ENCODE peak calls at places on chromosomes 7 and 10, in eight cellular contexts. One of them, this sample, is unnamed.

GRCh38 chr10:121516483-121516882 is 81.8 kb downstream of the FGFR2 start:
- DNase-seq in pancreas: no peak
- DNase-seq in chondrocyte: no peak
- DNase-seq in left ventricle myocardium inferior: no peak
- DNase-seq in H9: no peak
- DNase-seq in A549: no peak
- DNase-seq in RWPE1: no peak
- DNase-seq in WERI-Rb-1: no peak
- DNase-seq in this sample: no peak

GRCh38 chr7:6273380-6273837 is 985 bp upstream of the CYTH3 start:
- DNase-seq in pancreas: no peak
- DNase-seq in chondrocyte: no peak
- DNase-seq in left ventricle myocardium inferior: no peak
- DNase-seq in H9: no peak
- DNase-seq in A549: no peak
- DNase-seq in RWPE1: no peak
- DNase-seq in WERI-Rb-1: no peak
- DNase-seq in this sample: no peak

GRCh38 chr7:81776972-81777371 is 7.1 kb upstream of the HGF start:
- DNase-seq in pancreas: no peak
- DNase-seq in chondrocyte: no peak
- DNase-seq in left ventricle myocardium inferior: no peak
- DNase-seq in H9: no peak
- DNase-seq in A549: no peak
- DNase-seq in RWPE1: no peak
- DNase-seq in WERI-Rb-1: no peak
- DNase-seq in this sample: no peak

GRCh38 chr10:82938331-82938730 is 1063.3 kb downstream of the NRG3 start:
- DNase-seq in pancreas: no peak
- DNase-seq in chondrocyte: no peak
- DNase-seq in left ventricle myocardium inferior: no peak
- DNase-seq in H9: no peak
- DNase-seq in A549: no peak
- DNase-seq in RWPE1: no peak
- DNase-seq in WERI-Rb-1: no peak
- DNase-seq in this sample: no peak

GRCh38 chr7:676972-677385 is 49.5 kb upstream of the DNAAF5 start:
- DNase-seq in pancreas: no peak
- DNase-seq in chondrocyte: peak; percentile 66
- DNase-seq in left ventricle myocardium inferior: no peak
- DNase-seq in H9: no peak
- DNase-seq in A549: no peak
- DNase-seq in RWPE1: no peak
- DNase-seq in WERI-Rb-1: no peak
- DNase-seq in this sample: no peak

GRCh38 chr10:124657806-124658205 is 86.4 kb downstream of the FAM53B start:
- DNase-seq in pancreas: peak; percentile 15
- DNase-seq in chondrocyte: no peak
- DNase-seq in left ventricle myocardium inferior: no peak
- DNase-seq in H9: no peak
- DNase-seq in A549: no peak
- DNase-seq in RWPE1: no peak
- DNase-seq in WERI-Rb-1: no peak
- DNase-seq in this sample: no peak

GRCh38 chr10:74078037-74078436 is 72.6 kb downstream of the AP3M1 start:
- DNase-seq in pancreas: no peak
- DNase-seq in chondrocyte: no peak
- DNase-seq in left ventricle myocardium inferior: no peak
- DNase-seq in H9: no peak
- DNase-seq in A549: peak; percentile 45
- DNase-seq in RWPE1: no peak
- DNase-seq in WERI-Rb-1: no peak
- DNase-seq in this sample: peak; percentile 65

GRCh38 chr7:101567231-101567630 is 61.9 kb downstream of the MYL10 start:
- DNase-seq in pancreas: no peak
- DNase-seq in chondrocyte: peak; percentile 22
- DNase-seq in left ventricle myocardium inferior: no peak
- DNase-seq in H9: peak; percentile 31
- DNase-seq in A549: no peak
- DNase-seq in RWPE1: no peak
- DNase-seq in WERI-Rb-1: no peak
- DNase-seq in this sample: no peak

GRCh38 chr7:134905375-134905774 is 80.9 kb upstream of the AGBL3 start:
- DNase-seq in pancreas: no peak
- DNase-seq in chondrocyte: no peak
- DNase-seq in left ventricle myocardium inferior: peak; percentile 31
- DNase-seq in H9: no peak
- DNase-seq in A549: no peak
- DNase-seq in RWPE1: no peak
- DNase-seq in WERI-Rb-1: no peak
- DNase-seq in this sample: no peak

DNA sequence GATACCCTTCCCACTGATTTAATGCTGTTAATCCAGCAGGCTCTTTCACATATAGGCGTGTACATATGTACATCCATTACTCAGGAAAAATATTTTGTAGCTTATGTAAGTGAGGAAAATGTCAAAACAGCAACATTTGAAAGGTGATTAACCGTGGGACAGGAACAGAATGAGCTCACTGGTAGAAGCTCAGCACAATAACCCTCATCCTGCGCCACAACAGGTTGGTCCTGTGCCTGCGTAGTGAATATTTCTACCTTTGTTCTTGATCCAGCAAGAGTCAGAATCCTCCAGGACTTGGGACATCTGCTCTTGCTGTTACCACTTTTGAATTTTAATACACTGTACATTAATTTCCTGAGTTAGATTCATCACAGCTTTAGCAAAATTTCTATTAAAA is 359.4 kb downstream of the THSD7A start:
- DNase-seq in pancreas: no peak
- DNase-seq in chondrocyte: no peak
- DNase-seq in left ventricle myocardium inferior: no peak
- DNase-seq in H9: no peak
- DNase-seq in A549: no peak
- DNase-seq in RWPE1: no peak
- DNase-seq in WERI-Rb-1: no peak
- DNase-seq in this sample: no peak
- TF ChIP-seq CTCF in pancreas: no peak
- TF ChIP-seq CTCF in chondrocyte: no peak
- TF ChIP-seq CTCF in left ventricle myocardium inferior: no peak
- TF ChIP-seq CTCF in H9: no peak
- TF ChIP-seq CTCF in A549: no peak
- TF ChIP-seq CTCF in RWPE1: no peak
- TF ChIP-seq CTCF in WERI-Rb-1: no peak
- TF ChIP-seq CTCF in this sample: no peak

GRCh38 chr10:119297207-119297968 is 90.0 kb downstream of the GRK5 start:
- DNase-seq in pancreas: no peak
- DNase-seq in chondrocyte: peak; percentile 19
- DNase-seq in left ventricle myocardium inferior: no peak
- DNase-seq in H9: no peak
- DNase-seq in A549: no peak
- DNase-seq in RWPE1: no peak
- DNase-seq in WERI-Rb-1: no peak
- DNase-seq in this sample: no peak

GRCh38 chr10:119302172-119302571 is 94.8 kb downstream of the GRK5 start:
- DNase-seq in pancreas: no peak
- DNase-seq in chondrocyte: peak; percentile 35
- DNase-seq in left ventricle myocardium inferior: no peak
- DNase-seq in H9: no peak
- DNase-seq in A549: no peak
- DNase-seq in RWPE1: no peak
- DNase-seq in WERI-Rb-1: no peak
- DNase-seq in this sample: no peak

GRCh38 chr10:119301397-119301796 is 94.0 kb downstream of the GRK5 start:
- DNase-seq in pancreas: no peak
- DNase-seq in chondrocyte: no peak
- DNase-seq in left ventricle myocardium inferior: no peak
- DNase-seq in H9: no peak
- DNase-seq in A549: no peak
- DNase-seq in RWPE1: no peak
- DNase-seq in WERI-Rb-1: no peak
- DNase-seq in this sample: no peak

GRCh38 chr10:119298788-119299187 is 91.4 kb downstream of the GRK5 start:
- DNase-seq in pancreas: no peak
- DNase-seq in chondrocyte: no peak
- DNase-seq in left ventricle myocardium inferior: no peak
- DNase-seq in H9: no peak
- DNase-seq in A549: no peak
- DNase-seq in RWPE1: no peak
- DNase-seq in WERI-Rb-1: no peak
- DNase-seq in this sample: no peak

DNA sequence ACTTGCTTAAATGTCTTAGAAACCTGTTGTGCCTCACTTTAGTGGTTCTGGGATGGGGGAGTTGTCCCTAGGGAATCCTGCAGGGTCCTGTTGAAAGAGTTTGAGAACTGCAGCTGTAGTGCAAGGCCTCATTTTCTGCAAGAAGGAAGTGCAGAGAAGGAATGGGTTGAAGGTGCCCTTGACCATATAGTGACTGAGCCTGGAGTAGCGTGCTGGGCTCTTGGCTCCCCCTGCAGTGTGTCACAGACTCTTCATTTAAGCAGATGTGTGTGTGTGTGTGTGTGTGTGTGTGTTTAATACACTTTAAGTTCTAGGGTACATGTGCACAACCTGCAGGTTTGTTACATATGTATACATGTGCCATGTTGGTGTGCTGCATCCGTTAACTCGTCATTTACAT is 92.2 kb downstream of the GRK5 start:
- DNase-seq in pancreas: no peak
- DNase-seq in chondrocyte: no peak
- DNase-seq in left ventricle myocardium inferior: no peak
- DNase-seq in H9: no peak
- DNase-seq in A549: peak; percentile 31
- DNase-seq in RWPE1: no peak
- DNase-seq in WERI-Rb-1: peak; percentile 46
- DNase-seq in this sample: no peak
- TF ChIP-seq CTCF in pancreas: no peak
- TF ChIP-seq CTCF in chondrocyte: peak; percentile 24
- TF ChIP-seq CTCF in left ventricle myocardium inferior: no peak
- TF ChIP-seq CTCF in H9: peak; percentile 27
- TF ChIP-seq CTCF in A549: no peak
- TF ChIP-seq CTCF in RWPE1: no peak
- TF ChIP-seq CTCF in WERI-Rb-1: peak; percentile 49
- TF ChIP-seq CTCF in this sample: no peak

DNA sequence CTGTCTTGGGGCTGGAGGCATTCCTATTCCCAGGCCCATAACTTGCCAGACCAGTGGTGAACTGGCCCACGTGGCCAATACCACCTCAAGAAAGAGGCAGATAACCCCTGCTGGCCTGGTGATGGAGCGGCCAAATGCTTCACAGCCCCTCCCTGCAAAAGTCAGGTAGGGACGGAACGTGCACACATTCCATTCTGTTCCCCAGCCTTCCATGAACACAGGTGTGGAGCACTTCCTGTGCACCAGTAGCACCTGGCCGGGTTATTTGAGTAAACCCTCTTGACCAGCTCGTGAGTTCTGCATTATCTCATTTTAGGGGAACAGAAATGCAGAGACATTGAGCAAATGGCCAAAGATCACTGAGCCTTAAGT is 134.4 kb downstream of the SH3PXD2A start:
- DNase-seq in pancreas: peak; percentile 34
- DNase-seq in chondrocyte: no peak
- DNase-seq in left ventricle myocardium inferior: no peak
- DNase-seq in H9: no peak
- DNase-seq in A549: no peak
- DNase-seq in RWPE1: no peak
- DNase-seq in WERI-Rb-1: no peak
- DNase-seq in this sample: no peak
- TF ChIP-seq CTCF in pancreas: no peak
- TF ChIP-seq CTCF in chondrocyte: no peak
- TF ChIP-seq CTCF in left ventricle myocardium inferior: no peak
- TF ChIP-seq CTCF in H9: no peak
- TF ChIP-seq CTCF in A549: no peak
- TF ChIP-seq CTCF in RWPE1: no peak
- TF ChIP-seq CTCF in WERI-Rb-1: no peak
- TF ChIP-seq CTCF in this sample: no peak

DNA sequence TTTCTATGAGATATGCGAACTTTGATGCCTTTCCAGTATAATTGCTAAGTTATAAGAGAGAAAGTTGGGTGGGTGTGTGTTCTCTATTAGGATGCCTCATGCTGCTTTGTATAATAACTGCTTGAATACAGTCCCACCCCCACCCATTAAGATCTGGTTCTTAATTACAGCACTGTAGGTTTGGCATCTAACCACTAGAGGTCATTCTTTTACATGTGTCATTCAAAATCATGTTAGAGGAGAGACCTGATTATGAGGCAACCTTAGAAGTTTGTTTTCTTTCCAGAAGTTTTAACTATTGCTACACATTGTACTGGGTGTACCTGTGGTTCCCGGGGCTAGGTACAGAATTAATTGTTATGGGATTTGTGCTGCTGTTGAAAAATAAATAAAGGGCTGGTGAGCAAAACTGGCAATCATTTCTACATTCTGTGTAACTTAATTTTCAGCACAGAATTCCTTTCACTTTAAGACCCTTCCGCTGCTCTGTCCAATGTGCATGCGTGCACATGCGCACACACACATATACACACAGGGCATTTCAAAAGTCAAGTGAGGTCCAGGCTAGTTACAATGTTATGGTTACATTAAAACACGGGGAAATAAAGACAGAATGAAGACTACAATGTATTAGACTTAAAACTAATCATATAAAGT is 1156.3 kb downstream of the SORCS3 start:
- DNase-seq in pancreas: no peak
- DNase-seq in chondrocyte: no peak
- DNase-seq in left ventricle myocardium inferior: no peak
- DNase-seq in H9: no peak
- DNase-seq in A549: peak; percentile 25
- DNase-seq in RWPE1: peak; percentile 50
- DNase-seq in WERI-Rb-1: no peak
- DNase-seq in this sample: no peak
- TF ChIP-seq CTCF in pancreas: peak; percentile 39
- TF ChIP-seq CTCF in chondrocyte: peak; percentile 61
- TF ChIP-seq CTCF in left ventricle myocardium inferior: peak; percentile 59
- TF ChIP-seq CTCF in H9: peak; percentile 68
- TF ChIP-seq CTCF in A549: peak; percentile 27
- TF ChIP-seq CTCF in RWPE1: peak; percentile 61
- TF ChIP-seq CTCF in WERI-Rb-1: peak; percentile 55
- TF ChIP-seq CTCF in this sample: no peak

DNA sequence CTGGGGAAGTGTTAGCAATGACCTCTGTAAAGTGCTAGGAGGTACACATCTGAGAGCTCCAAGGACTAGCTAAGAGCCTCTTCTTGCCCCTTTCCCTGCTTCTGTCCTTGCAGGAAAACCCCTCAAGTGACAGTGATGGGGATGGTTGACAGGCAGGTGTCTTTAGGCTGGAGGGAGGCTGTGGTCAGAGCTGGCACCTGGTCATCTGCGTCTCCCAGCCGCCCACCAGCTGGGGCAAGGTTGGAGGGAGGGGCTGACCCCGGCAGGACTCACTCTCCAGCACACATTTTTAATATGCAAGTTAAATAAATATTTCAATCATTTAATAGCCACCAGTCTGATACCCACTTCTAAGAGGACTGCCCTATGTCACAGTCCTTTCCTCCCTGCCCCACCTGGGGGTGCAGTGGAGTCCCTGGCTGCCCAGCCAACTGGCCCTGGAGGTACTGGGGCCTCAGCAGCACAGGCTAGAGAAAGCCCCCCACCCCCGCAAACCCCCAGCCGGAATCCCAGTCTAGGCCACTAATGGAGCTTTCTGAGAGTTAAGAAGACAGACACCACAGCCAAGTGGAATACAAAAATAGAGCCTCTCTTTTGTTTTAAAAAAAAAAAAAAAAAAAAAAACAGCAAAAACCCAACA is 6.3 kb downstream of the FGF8 start:
- DNase-seq in pancreas: no peak
- DNase-seq in chondrocyte: no peak
- DNase-seq in left ventricle myocardium inferior: no peak
- DNase-seq in H9: no peak
- DNase-seq in A549: no peak
- DNase-seq in RWPE1: no peak
- DNase-seq in WERI-Rb-1: no peak
- DNase-seq in this sample: no peak
- TF ChIP-seq CTCF in pancreas: no peak
- TF ChIP-seq CTCF in chondrocyte: no peak
- TF ChIP-seq CTCF in left ventricle myocardium inferior: no peak
- TF ChIP-seq CTCF in H9: peak; percentile 42
- TF ChIP-seq CTCF in A549: no peak
- TF ChIP-seq CTCF in RWPE1: no peak
- TF ChIP-seq CTCF in WERI-Rb-1: peak; percentile 49
- TF ChIP-seq CTCF in this sample: no peak

This sample was measured in Calu3.